ENCODE peak calls at places on chromosomes 1 and 21, in seven cellular contexts. T, F, X, W, V, N and Q are unnamed samples.

GRCh38 chr1:186950547-186950946 is 121.8 kb downstream of the PLA2G4A start:
- DNase-seq in T (no peak), F (no peak), X (no peak), W (no peak), V (no peak), N (peak; percentile 85), Q (no peak)

GRCh38 chr1:93081716-93082115 is 2.6 kb downstream of the MTF2 start:
- DNase-seq in T (no peak), F (no peak), X (no peak), W (no peak), V (no peak), N (peak; percentile 80), Q (no peak)

GRCh38 chr1:15355968-15356621 is 53.6 kb upstream of the EFHD2 start:
- DNase-seq in T (no peak), F (no peak), X (peak; percentile 57), W (no peak), V (no peak), N (peak; percentile 98), Q (no peak)

GRCh38 chr1:243939167-243939848 is 89.3 kb upstream of the AKT3 start:
- DNase-seq in T (no peak), F (no peak), X (no peak), W (no peak), V (no peak), N (peak; percentile 56), Q (no peak)

GRCh38 chr1:236864996-236865877 is 70.1 kb downstream of the MTR start:
- DNase-seq in T (no peak), F (no peak), X (no peak), W (no peak), V (no peak), N (no peak), Q (no peak)

GRCh38 chr1:16164821-16165364 is 9.0 kb upstream of the EPHA2 start:
- DNase-seq in T (no peak), F (no peak), X (no peak), W (no peak), V (no peak), N (peak; percentile 6), Q (no peak)

GRCh38 chr1:151370211-151370911 is 2.1 kb downstream of the SELENBP1 start:
- DNase-seq in T (peak; percentile 51), F (no peak), X (no peak), W (no peak), V (no peak), N (no peak), Q (no peak)

GRCh38 chr1:53559854-53560571 is 100.8 kb downstream of the DMRTB1 start:
- DNase-seq in T (no peak), F (no peak), X (no peak), W (no peak), V (no peak), N (no peak), Q (no peak)

GRCh38 chr21:36701912-36702621 is 3.2 kb downstream of the SIM2 start:
- DNase-seq in T (no peak), F (no peak), X (peak; percentile 26), W (no peak), V (no peak), N (peak; percentile 68), Q (no peak)

GRCh38 chr1:229148041-229148671 is 122.8 kb upstream of the RAB4A start:
- DNase-seq in T (no peak), F (no peak), X (no peak), W (no peak), V (no peak), N (no peak), Q (peak; percentile 32)

GRCh38 chr1:67459068-67459467 is 28.9 kb upstream of the SERBP1 start:
- DNase-seq in T (no peak), F (no peak), X (no peak), W (no peak), V (no peak), N (peak; percentile 31), Q (no peak)

GRCh38 chr1:205374205-205375078 is 17.7 kb upstream of the KLHDC8A start:
- DNase-seq in T (peak; percentile 34), F (no peak), X (no peak), W (no peak), V (no peak), N (peak; percentile 78), Q (no peak)

GRCh38 chr1:171210355-171210754 is 25.3 kb downstream of the FMO2 start:
- DNase-seq in T (no peak), F (no peak), X (no peak), W (no peak), V (no peak), N (no peak), Q (no peak)

GRCh38 chr1:156128749-156129682 is 14.5 kb downstream of the LMNA start:
- DNase-seq in T (no peak), F (no peak), X (no peak), W (no peak), V (no peak), N (peak; percentile 76), Q (no peak)

GRCh38 chr1:9835404-9835757 is 11.6 kb upstream of the CLSTN1 start:
- DNase-seq in T (no peak), F (no peak), X (no peak), W (no peak), V (no peak), N (no peak), Q (no peak)

GRCh38 chr1:102239247-102239646 is 242.5 kb upstream of the OLFM3 start:
- DNase-seq in T (no peak), F (no peak), X (no peak), W (no peak), V (no peak), N (no peak), Q (no peak)